ENCODE peak calls at places on chromosome 22, in seven cellular contexts. One of them, this sample, is unnamed. For H3K9me3, the result is how much of the 10 kb centered on the place peaks cover.

GRCh38 chr22:38843716-38844660 is at the start of gene NPTXR:
- DNase-seq in IMR-90: peak
- DNase-seq in A549: peak
- DNase-seq in stomach: peak
- DNase-seq in testis: peak
- DNase-seq in esophagus squamous epithelium: no peak
- DNase-seq in body of pancreas: peak
- DNase-seq in this sample: no peak

GRCh38 chr22:21641417-21641794 is 696 bp upstream of the SDF2L1 start:
- DNase-seq in IMR-90: peak
- DNase-seq in A549: peak
- DNase-seq in stomach: peak
- DNase-seq in testis: peak
- DNase-seq in esophagus squamous epithelium: no peak
- DNase-seq in body of pancreas: peak
- DNase-seq in this sample: peak

GRCh38 chr22:35930933-35931332 is 97.7 kb downstream of the RBFOX2 start:
- DNase-seq in IMR-90: peak
- DNase-seq in A549: peak
- DNase-seq in stomach: no peak
- DNase-seq in testis: peak
- DNase-seq in esophagus squamous epithelium: no peak
- DNase-seq in body of pancreas: peak
- DNase-seq in this sample: peak

GRCh38 chr22:25775501-25775900 is 33.5 kb downstream of the MYO18B start:
- DNase-seq in IMR-90: peak
- DNase-seq in A549: no peak
- DNase-seq in stomach: no peak
- DNase-seq in testis: no peak
- DNase-seq in esophagus squamous epithelium: no peak
- DNase-seq in body of pancreas: no peak
- DNase-seq in this sample: no peak

GRCh38 chr22:27990879-27991278 is 71.8 kb upstream of the PITPNB start:
- DNase-seq in IMR-90: peak
- DNase-seq in A549: peak
- DNase-seq in stomach: peak
- DNase-seq in testis: peak
- DNase-seq in esophagus squamous epithelium: no peak
- DNase-seq in body of pancreas: peak
- DNase-seq in this sample: peak

GRCh38 chr22:23281406-23282088 is 101.2 kb downstream of the BCR start:
- DNase-seq in IMR-90: peak
- DNase-seq in A549: peak
- DNase-seq in stomach: peak
- DNase-seq in testis: peak
- DNase-seq in esophagus squamous epithelium: peak
- DNase-seq in body of pancreas: peak
- DNase-seq in this sample: peak

GRCh38 chr22:24146190-24146616 is 35.1 kb upstream of the SUSD2 start:
- DNase-seq in IMR-90: peak
- DNase-seq in A549: peak
- DNase-seq in stomach: peak
- DNase-seq in testis: peak
- DNase-seq in esophagus squamous epithelium: no peak
- DNase-seq in body of pancreas: peak
- DNase-seq in this sample: peak

GRCh38 chr22:38735465-38736256 is 20.1 kb downstream of the SUN2 start:
- DNase-seq in IMR-90: no peak
- DNase-seq in A549: no peak
- DNase-seq in stomach: peak
- DNase-seq in testis: no peak
- DNase-seq in esophagus squamous epithelium: no peak
- DNase-seq in body of pancreas: no peak
- DNase-seq in this sample: no peak

GRCh38 chr22:31084811-31085492 is 3.8 kb downstream of the SMTN start:
- DNase-seq in IMR-90: peak
- DNase-seq in A549: peak
- DNase-seq in stomach: peak
- DNase-seq in testis: peak
- DNase-seq in esophagus squamous epithelium: peak
- DNase-seq in body of pancreas: peak
- DNase-seq in this sample: peak

GRCh38 chr22:40414838-40415505 is 44.6 kb downstream of the SGSM3 start:
- DNase-seq in IMR-90: no peak
- DNase-seq in A549: no peak
- DNase-seq in stomach: no peak
- DNase-seq in testis: no peak
- DNase-seq in esophagus squamous epithelium: no peak
- DNase-seq in body of pancreas: no peak
- DNase-seq in this sample: no peak

GRCh38 chr22:24595863-24596262 is 3.0 kb upstream of the LRRC75B start:
- DNase-seq in IMR-90: no peak
- DNase-seq in A549: no peak
- DNase-seq in stomach: no peak
- DNase-seq in testis: no peak
- DNase-seq in esophagus squamous epithelium: no peak
- DNase-seq in body of pancreas: no peak
- DNase-seq in this sample: no peak

GRCh38 chr22:25759825-25760231 is 17.8 kb downstream of the MYO18B start:
- DNase-seq in IMR-90: peak
- DNase-seq in A549: peak
- DNase-seq in stomach: no peak
- DNase-seq in testis: no peak
- DNase-seq in esophagus squamous epithelium: no peak
- DNase-seq in body of pancreas: peak
- DNase-seq in this sample: no peak

GRCh38 chr22:22666307-22667091 is 22.1 kb downstream of the GGTLC2 start:
- DNase-seq in IMR-90: peak
- DNase-seq in A549: peak
- DNase-seq in stomach: peak
- DNase-seq in testis: peak
- DNase-seq in esophagus squamous epithelium: no peak
- DNase-seq in body of pancreas: peak
- DNase-seq in this sample: no peak

GRCh38 chr22:22855617-22856308 is 31.9 kb upstream of the IGLL5 start:
- DNase-seq in IMR-90: no peak
- DNase-seq in A549: no peak
- DNase-seq in stomach: no peak
- DNase-seq in testis: no peak
- DNase-seq in esophagus squamous epithelium: no peak
- DNase-seq in body of pancreas: no peak
- DNase-seq in this sample: no peak

GRCh38 chr22:31085493-31085824 is 4.3 kb downstream of the SMTN start:
- DNase-seq in IMR-90: no peak
- DNase-seq in A549: no peak
- DNase-seq in stomach: no peak
- DNase-seq in testis: peak
- DNase-seq in esophagus squamous epithelium: no peak
- DNase-seq in body of pancreas: peak
- DNase-seq in this sample: peak

GRCh38 chr22:38153821-38154562 is 27.6 kb downstream of the PLA2G6 start:
- DNase-seq in IMR-90: no peak
- DNase-seq in A549: no peak
- DNase-seq in stomach: no peak
- DNase-seq in testis: no peak
- DNase-seq in esophagus squamous epithelium: no peak
- DNase-seq in body of pancreas: peak
- DNase-seq in this sample: no peak

GRCh38 chr22:26564181-26564580 is 25.8 kb downstream of the TPST2 start:
- DNase-seq in IMR-90: no peak
- DNase-seq in A549: no peak
- DNase-seq in stomach: no peak
- DNase-seq in testis: no peak
- DNase-seq in esophagus squamous epithelium: no peak
- DNase-seq in body of pancreas: peak
- DNase-seq in this sample: no peak

GRCh38 chr22:29184886-29185575 is 20.7 kb upstream of the EMID1 start:
- DNase-seq in IMR-90: no peak
- DNase-seq in A549: no peak
- DNase-seq in stomach: no peak
- DNase-seq in testis: no peak
- DNase-seq in esophagus squamous epithelium: no peak
- DNase-seq in body of pancreas: no peak
- DNase-seq in this sample: no peak

GRCh38 chr22:36737776-36738175 is 34.2 kb upstream of the CACNG2 start:
- DNase-seq in IMR-90: no peak
- DNase-seq in A549: no peak
- DNase-seq in stomach: peak
- DNase-seq in testis: peak
- DNase-seq in esophagus squamous epithelium: no peak
- DNase-seq in body of pancreas: peak
- DNase-seq in this sample: peak

DNA sequence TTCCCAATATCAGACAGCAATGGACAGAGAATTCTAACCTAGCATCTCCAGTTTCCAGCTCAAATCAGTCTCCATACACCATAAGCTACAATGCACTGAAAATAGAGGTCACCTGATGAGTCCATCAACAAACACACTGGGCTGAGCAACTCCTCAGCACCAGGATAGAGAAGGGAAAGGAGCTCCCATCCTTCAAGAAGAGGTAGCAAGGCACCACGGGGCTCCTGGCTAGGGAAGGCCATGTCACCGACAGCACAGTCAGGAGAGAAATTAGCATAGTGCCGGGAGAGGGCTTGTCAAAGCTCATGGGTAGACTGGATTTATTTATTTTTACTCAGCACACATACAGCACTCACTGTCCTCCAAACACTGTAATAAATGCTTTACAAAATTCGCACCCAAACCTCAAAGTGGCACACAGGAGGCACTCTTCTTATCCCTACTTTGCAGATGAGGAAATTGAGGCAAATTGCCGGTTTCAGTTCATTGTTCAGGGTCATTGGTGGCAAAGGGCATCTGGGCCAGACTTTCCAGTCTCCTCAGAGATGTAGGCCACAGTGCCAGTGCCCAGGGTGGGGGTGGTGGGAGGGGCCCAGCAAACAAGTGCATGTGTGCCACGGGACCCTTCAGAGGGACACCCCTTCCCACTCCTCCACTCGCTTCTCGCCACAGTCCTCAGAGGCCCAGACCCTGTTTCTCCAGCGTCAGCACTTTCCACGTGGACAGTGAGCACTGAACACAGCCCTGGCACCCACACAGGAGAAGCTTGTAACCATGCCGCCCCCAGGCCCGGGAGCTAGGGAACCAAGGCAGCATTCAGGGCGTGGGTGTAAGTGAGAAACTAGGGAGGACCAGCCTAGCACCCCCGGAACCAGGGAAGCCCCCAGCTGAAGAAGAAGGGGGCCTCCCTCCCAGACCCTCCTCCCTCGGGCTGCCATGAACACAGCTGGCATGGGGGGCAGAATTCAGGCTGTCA is 1417.4 kb downstream of the TBC1D22A start:
- DNase-seq in IMR-90: no peak
- DNase-seq in A549: no peak
- DNase-seq in stomach: no peak
- DNase-seq in testis: no peak
- DNase-seq in esophagus squamous epithelium: no peak
- DNase-seq in body of pancreas: no peak
- DNase-seq in this sample: no peak
- H3K9me3 ChIP-seq in IMR-90: half or more
- H3K9me3 ChIP-seq in A549: under half
- H3K9me3 ChIP-seq in stomach: under half
- H3K9me3 ChIP-seq in testis: under half
- H3K9me3 ChIP-seq in esophagus squamous epithelium: under half
- H3K9me3 ChIP-seq in body of pancreas: under half
- H3K9me3 ChIP-seq in this sample: under half

DNA sequence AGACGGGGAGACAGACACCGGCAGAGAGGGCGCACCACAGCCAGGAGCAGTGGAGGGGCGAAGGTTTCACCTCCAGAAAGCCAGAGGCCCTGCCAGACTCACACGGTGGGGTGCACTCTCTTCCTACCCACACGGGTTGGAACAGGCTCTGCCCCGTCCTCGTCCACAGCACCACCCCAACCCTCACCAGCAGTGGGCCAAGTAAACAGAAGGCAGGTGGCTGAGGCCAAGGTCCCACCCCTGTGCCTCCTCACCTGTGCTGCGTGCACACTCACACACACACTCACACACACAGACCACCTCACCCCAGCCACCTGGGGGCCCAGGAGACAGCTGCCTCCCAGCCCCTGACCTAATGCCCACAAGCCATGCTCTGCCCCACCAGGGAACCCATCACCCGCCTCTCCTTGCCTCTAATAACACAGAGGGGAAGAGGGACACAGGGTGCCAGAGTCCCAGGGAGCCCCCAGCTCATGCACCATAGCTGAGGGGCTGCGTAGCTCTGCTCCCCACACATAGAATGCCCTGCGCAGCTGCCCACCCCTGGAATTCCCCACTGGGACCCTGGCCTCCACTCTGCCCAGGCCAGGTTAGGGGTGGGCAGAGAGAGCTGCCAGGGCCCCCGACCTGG is 3.1 kb downstream of the CYB5R3 start:
- DNase-seq in IMR-90: no peak
- DNase-seq in A549: no peak
- DNase-seq in stomach: peak
- DNase-seq in testis: no peak
- DNase-seq in esophagus squamous epithelium: no peak
- DNase-seq in body of pancreas: peak
- DNase-seq in this sample: no peak
- H3K4me3 ChIP-seq in IMR-90: no peak
- H3K4me3 ChIP-seq in A549: no peak
- H3K4me3 ChIP-seq in stomach: peak
- H3K4me3 ChIP-seq in testis: no peak
- H3K4me3 ChIP-seq in esophagus squamous epithelium: no peak
- H3K4me3 ChIP-seq in body of pancreas: no peak
- H3K4me3 ChIP-seq in this sample: peak

DNA sequence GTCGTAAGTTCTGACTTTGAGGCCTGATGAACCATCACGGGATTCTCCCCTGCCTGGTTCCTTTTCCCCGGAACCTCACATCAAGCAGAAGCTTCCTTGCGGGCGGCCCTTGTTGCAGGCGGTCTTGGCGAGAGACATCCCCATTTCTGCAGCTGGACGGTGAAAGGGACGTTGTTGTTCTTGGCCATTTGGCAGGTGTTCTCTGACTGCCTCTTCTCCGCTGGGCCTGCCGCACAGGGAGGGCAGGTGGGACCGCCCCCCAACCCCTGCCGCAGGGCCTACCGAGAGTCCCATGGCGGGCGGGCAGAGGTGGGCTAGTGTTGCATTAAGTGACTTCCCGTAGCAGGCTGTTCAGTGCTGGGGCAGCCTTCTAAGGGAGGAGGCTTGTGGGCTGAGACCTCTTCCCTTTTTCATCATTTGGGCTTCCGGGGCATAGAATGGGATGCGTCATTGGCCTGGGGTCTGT is 26.9 kb upstream of the GRAMD4 start:
- DNase-seq in IMR-90: no peak
- DNase-seq in A549: no peak
- DNase-seq in stomach: no peak
- DNase-seq in testis: peak
- DNase-seq in esophagus squamous epithelium: no peak
- DNase-seq in body of pancreas: peak
- DNase-seq in this sample: no peak
- TF ChIP-seq POLR2A in IMR-90: no peak
- TF ChIP-seq POLR2A in A549: no peak
- TF ChIP-seq POLR2A in stomach: no peak
- TF ChIP-seq POLR2A in testis: no peak
- TF ChIP-seq POLR2A in esophagus squamous epithelium: peak
- TF ChIP-seq POLR2A in body of pancreas: peak
- TF ChIP-seq POLR2A in this sample: no peak

DNA sequence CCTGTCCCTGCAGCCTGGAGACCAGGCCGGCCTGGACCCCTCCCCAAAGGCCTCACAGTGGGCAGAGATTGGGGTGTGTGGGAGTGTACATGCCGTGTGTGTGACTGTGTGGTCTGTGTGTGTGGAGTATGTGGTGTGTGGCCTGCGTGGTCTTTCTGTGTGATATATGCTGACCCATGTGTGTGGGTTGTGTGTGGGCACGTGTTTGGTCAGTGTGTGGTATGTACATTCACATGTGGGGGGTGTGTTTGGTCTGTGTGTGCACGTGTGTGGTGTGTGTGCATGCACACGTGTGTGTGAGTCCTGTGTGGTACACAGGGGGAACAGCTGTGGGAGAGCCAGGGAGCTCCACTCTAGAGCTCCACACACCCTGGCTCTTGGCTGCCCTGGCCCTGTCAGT is 1185.1 kb downstream of the BRD1 start:
- DNase-seq in IMR-90: no peak
- DNase-seq in A549: no peak
- DNase-seq in stomach: no peak
- DNase-seq in testis: no peak
- DNase-seq in esophagus squamous epithelium: no peak
- DNase-seq in body of pancreas: no peak
- DNase-seq in this sample: no peak
- H3K9me3 ChIP-seq in IMR-90: half or more
- H3K9me3 ChIP-seq in A549: under half
- H3K9me3 ChIP-seq in stomach: under half
- H3K9me3 ChIP-seq in testis: under half
- H3K9me3 ChIP-seq in esophagus squamous epithelium: under half
- H3K9me3 ChIP-seq in body of pancreas: under half
- H3K9me3 ChIP-seq in this sample: under half